ENCODE peak calls at places on chromosomes 13 and 19, in five cellular contexts. N is mucosa of descending colon, U is cardiac muscle cell, F is kidney epithelial cell, O is adrenal gland. P is an unnamed sample.

GRCh38 chr19:7829561-7830271 is at the start of gene EVI5L:
- DNase-seq in U (peak), O (peak), N (peak), F (peak), P (peak)

GRCh38 chr19:45595814-45596213 is 6.2 kb downstream of the GPR4 start:
- DNase-seq in F (no peak), O (no peak), U (no peak), N (no peak), P (no peak)

GRCh38 chr13:87131611-87132010 is 539.6 kb upstream of the SLITRK5 start:
- DNase-seq in O (no peak), U (no peak), N (no peak), F (no peak), P (no peak)

GRCh38 chr19:10686661-10687517 is 14.3 kb upstream of the QTRT1 start:
- DNase-seq in N (no peak), U (no peak), O (peak), F (no peak), P (no peak)

GRCh38 chr19:35932291-35932936 is 3.8 kb upstream of the LRFN3 start:
- DNase-seq in N (no peak), U (no peak), F (no peak), O (no peak), P (no peak)

GRCh38 chr13:37392389-37392788 is 206.2 kb downstream of the POSTN start:
- DNase-seq in F (no peak), N (no peak), U (no peak), O (no peak), P (no peak)

GRCh38 chr19:38932425-38933179 is 1.9 kb downstream of the MRPS12 start:
- DNase-seq in O (peak), N (peak), F (peak), U (peak), P (no peak)

GRCh38 chr19:55091955-55092354 is 16.3 kb downstream of the EPS8L1 start:
- DNase-seq in O (no peak), F (no peak), N (no peak), U (no peak), P (no peak)

GRCh38 chr13:25882732-25883357 is 169.0 kb downstream of the SHISA2 start:
- DNase-seq in N (no peak), O (no peak), U (no peak), F (no peak), P (no peak)

GRCh38 chr13:97242755-97243497 is 20.8 kb downstream of the MBNL2 start:
- DNase-seq in N (no peak), U (no peak), F (no peak), O (no peak), P (no peak)

GRCh38 chr13:97243915-97244820 is 22.0 kb downstream of the MBNL2 start:
- DNase-seq in N (no peak), F (no peak), O (no peak), U (no peak), P (no peak)

GRCh38 chr13:97248243-97248642 is 26.1 kb downstream of the MBNL2 start:
- DNase-seq in F (no peak), N (no peak), U (no peak), O (no peak), P (no peak)

GRCh38 chr13:97246596-97246995 is 24.5 kb downstream of the MBNL2 start:
- DNase-seq in N (no peak), O (no peak), U (no peak), F (no peak), P (no peak)

GRCh38 chr13:97245011-97245410 is 22.9 kb downstream of the MBNL2 start:
- DNase-seq in O (no peak), F (no peak), U (no peak), N (no peak), P (no peak)
- TF ChIP-seq CTCF in O (no peak), F (no peak), U (no peak), N (no peak), P (no peak)

GRCh38 chr13:38582133-38582532 is 104.7 kb upstream of the FREM2 start:
- DNase-seq in N (no peak), O (peak), F (peak), U (peak), P (peak)
- TF ChIP-seq CTCF in N (no peak), O (peak), F (peak), U (peak), P (peak)

DNA sequence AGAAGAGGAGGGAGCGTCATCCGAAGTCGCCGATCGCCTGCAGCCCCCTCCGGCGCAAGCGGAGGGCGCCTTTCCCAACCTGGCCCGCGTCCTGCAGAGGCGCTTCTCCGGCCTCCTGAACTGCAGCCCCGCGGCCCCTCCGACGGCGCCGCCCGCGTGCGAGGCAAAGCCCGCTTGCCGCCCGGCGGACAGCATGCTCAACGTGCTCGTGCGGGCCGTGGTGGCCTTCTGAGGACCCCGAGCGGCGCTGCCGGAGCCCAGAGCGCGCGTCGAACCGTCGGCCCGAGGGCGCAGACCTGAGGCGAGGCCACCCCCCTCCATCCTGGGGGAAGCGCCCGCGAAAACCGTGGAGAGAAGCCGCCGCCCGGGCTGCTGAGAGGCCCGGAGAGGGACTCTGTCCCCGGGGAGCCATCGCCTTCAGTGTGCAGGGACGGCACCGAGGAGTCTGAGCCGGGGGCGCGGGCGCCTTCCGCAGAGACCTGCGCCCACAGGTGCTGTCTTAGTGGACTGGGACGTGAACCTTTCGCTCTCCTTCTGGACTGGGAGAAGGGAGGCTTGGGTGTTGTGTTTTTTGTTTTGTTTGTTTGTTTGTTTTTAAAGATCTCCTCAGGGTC is 3.5 kb downstream of the IER2 start:
- DNase-seq in O (peak), N (peak), U (peak), F (no peak), P (no peak)
- TF ChIP-seq CTCF in O (no peak), N (no peak), U (peak), F (no peak), P (peak)

GRCh38 chr19:42028304-42029216 is 34.5 kb upstream of the ATP1A3 start:
- DNase-seq in F (no peak), N (no peak), O (no peak), U (no peak), P (no peak)
- TF ChIP-seq CTCF in F (peak), N (no peak), O (no peak), U (peak), P (peak)

DNA sequence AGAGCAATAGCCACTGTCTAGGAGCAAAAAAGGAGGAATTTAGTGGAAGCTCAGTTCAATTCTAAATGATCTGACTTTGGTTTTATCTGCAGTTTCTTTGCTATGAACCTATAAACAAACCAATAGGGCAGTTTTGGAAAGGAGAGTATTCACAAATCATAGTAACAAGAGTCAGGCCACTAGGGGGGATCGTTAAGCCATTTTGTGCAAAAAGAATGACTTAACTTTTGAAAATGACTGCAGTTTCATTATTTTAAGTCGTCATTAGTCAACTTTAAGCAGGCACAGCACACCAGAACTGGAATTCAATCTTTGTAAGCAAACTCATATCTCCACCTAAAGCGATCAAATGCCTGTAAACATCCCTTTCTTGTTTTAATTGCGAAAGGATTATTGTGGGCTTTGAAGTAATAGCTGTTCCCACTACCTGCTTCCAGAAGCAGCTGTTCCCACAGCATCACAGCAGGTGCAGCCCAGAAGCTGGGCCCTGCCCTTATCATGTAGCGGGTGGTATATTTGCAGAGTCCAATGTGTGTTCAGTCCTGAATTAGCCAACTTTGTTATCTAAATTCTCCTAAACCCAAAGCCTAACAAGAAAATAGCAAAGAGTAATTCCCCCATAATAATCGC is 51.5 kb downstream of the SOX21 start:
- DNase-seq in F (no peak), U (peak), N (no peak), O (no peak), P (no peak)
- TF ChIP-seq CTCF in F (peak), U (peak), N (no peak), O (no peak), P (no peak)

DNA sequence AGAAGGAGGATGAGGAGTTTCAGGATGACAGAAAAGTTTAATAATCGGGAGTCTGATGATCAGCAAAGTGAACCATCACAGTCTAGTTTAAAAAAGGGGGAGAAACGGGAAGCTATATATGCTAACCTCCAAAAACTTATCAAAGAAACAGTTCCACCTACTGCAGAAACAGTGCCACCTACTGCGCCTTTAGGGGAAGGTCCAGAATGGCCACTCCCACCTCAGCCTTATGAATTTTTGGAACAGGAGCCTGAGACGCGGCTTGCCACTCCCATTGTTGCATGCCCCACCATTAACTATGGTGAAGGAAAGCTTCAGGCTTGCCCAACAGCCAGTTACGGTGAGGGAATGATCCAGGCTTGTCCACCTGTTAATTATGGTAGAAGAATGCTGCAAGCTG is 929.0 kb downstream of the SLITRK6 start:
- DNase-seq in O (no peak), F (no peak), U (no peak), N (no peak), P (no peak)
- TF ChIP-seq CTCF in O (no peak), F (no peak), U (no peak), N (no peak), P (peak)

GRCh38 chr19:47022541-47023447 is 3.2 kb downstream of the NPAS1 start:
- DNase-seq in F (no peak), N (no peak), U (no peak), O (no peak), P (no peak)
- TF ChIP-seq CTCF in F (no peak), N (no peak), U (no peak), O (no peak), P (no peak)

DNA sequence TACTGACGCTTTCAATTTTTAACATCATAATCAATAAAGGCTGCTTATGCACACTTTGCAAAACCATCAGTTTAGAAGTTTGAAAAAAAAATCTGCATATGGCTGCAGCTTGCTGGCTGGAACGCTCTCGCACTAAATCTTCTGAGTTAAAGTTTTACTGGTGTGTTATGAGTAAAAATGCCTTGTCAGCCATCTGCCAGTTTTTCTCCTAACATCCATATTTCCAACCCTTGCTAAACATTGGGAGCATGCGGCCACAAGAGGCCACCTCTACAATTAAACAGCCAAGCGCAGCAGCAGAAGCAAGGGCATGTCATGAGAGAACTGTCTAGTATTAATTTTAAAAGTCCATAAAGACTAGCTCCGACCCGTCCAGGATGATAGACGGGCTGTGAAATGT is 248.3 kb downstream of the TSHZ3 start:
- DNase-seq in F (no peak), O (no peak), U (no peak), N (no peak), P (no peak)
- TF ChIP-seq CTCF in F (no peak), O (no peak), U (no peak), N (no peak), P (no peak)

DNA sequence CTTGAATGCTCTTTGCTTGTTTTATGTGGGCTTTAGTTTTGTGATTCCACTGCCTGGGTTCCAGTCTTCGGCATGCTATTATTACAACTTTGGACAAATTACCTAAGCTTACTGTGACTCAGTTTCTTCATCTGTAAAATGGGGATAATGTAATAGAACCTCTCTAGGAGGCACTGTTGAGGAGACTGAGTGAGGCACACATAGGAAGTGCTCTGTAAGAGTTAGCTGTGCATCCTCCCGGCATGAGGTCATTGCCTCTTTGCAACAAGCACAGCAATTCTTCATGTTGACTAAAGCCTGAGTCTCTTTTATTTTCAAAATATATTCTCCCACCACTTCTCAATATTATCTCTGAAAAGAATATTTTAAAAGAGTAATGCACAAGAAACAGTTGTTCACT is 227.4 kb downstream of the DLEU7 start:
- DNase-seq in N (no peak), F (no peak), U (peak), O (no peak), P (no peak)
- TF ChIP-seq CTCF in N (no peak), F (no peak), U (no peak), O (no peak), P (no peak)

GRCh38 chr19:41894350-41894749 is 11.4 kb downstream of the ARHGEF1 start:
- DNase-seq in N (no peak), O (no peak), U (no peak), F (no peak), P (no peak)

GRCh38 chr19:41896581-41896942 is 13.6 kb downstream of the ARHGEF1 start:
- DNase-seq in F (no peak), U (no peak), O (no peak), N (no peak), P (no peak)

GRCh38 chr19:41897820-41898219 is 14.8 kb downstream of the ARHGEF1 start:
- DNase-seq in U (no peak), O (no peak), F (no peak), N (no peak), P (no peak)

GRCh38 chr19:41897181-41897580 is 14.2 kb downstream of the ARHGEF1 start:
- DNase-seq in U (no peak), F (no peak), O (no peak), N (no peak), P (no peak)

GRCh38 chr19:41895745-41896580 is 13.0 kb downstream of the ARHGEF1 start:
- DNase-seq in O (no peak), F (no peak), U (no peak), N (no peak), P (no peak)
- TF ChIP-seq CTCF in O (no peak), F (peak), U (peak), N (no peak), P (no peak)